ENCODE peak calls at places on chromosomes 11 and 22, in ten cellular contexts. Q, M, Y, T, A, U, K, P, B and O are unnamed samples.

GRCh38 chr11:122207921-122208764 is 92.1 kb upstream of the BLID start:
- DNase-seq in Q (no peak), M (no peak), Y (no peak), T (peak), A (peak), U (no peak), K (no peak), P (no peak), B (no peak), O (no peak)

GRCh38 chr11:88508808-88509581 is 171.5 kb upstream of the CTSC start:
- DNase-seq in Q (no peak), M (no peak), Y (no peak), T (no peak), A (peak), U (peak), K (peak), P (peak), B (peak), O (no peak)

GRCh38 chr11:14374922-14375630 is 16.1 kb upstream of the RRAS2 start:
- DNase-seq in Q (no peak), M (no peak), Y (no peak), T (no peak), A (no peak), U (no peak), K (no peak), P (no peak), B (no peak), O (no peak)

GRCh38 chr11:118051611-118052461 is 25.0 kb upstream of the TMPRSS4 start:
- DNase-seq in Q (no peak), M (no peak), Y (no peak), T (no peak), A (no peak), U (no peak), K (no peak), P (no peak), B (no peak), O (no peak)

GRCh38 chr11:10396771-10397170 is 58.3 kb upstream of the AMPD3 start:
- DNase-seq in Q (no peak), M (peak), Y (no peak), T (no peak), A (no peak), U (no peak), K (no peak), P (no peak), B (no peak), O (no peak)

GRCh38 chr11:83566948-83567347 is 280.8 kb upstream of the CCDC90B start:
- DNase-seq in Q (peak), M (no peak), Y (no peak), T (peak), A (peak), U (no peak), K (no peak), P (no peak), B (no peak), O (no peak)

GRCh38 chr11:67389477-67389876 is 2.3 kb upstream of the RAD9A start:
- DNase-seq in Q (no peak), M (no peak), Y (no peak), T (no peak), A (no peak), U (peak), K (no peak), P (no peak), B (no peak), O (no peak)

GRCh38 chr22:23220485-23221350 is 40.4 kb downstream of the BCR start:
- DNase-seq in Q (no peak), M (no peak), Y (no peak), T (no peak), A (peak), U (peak), K (peak), P (peak), B (peak), O (no peak)

GRCh38 chr11:19628018-19628417 is 84.6 kb upstream of the NAV2 start:
- DNase-seq in Q (no peak), M (peak), Y (no peak), T (peak), A (peak), U (no peak), K (no peak), P (peak), B (peak), O (no peak)

GRCh38 chr22:48096846-48097665 is 1334.6 kb downstream of the TBC1D22A start:
- DNase-seq in Q (no peak), M (no peak), Y (no peak), T (no peak), A (no peak), U (no peak), K (no peak), P (no peak), B (no peak), O (no peak)

GRCh38 chr22:47307812-47308211 is 545.4 kb downstream of the TBC1D22A start:
- DNase-seq in Q (no peak), M (no peak), Y (no peak), T (no peak), A (no peak), U (no peak), K (no peak), P (no peak), B (no peak), O (no peak)

GRCh38 chr11:85076535-85077330 is 550.4 kb downstream of the DLG2 start:
- DNase-seq in Q (no peak), M (no peak), Y (no peak), T (peak), A (peak), U (no peak), K (no peak), P (no peak), B (no peak), O (peak)

GRCh38 chr11:20125927-20126326 is 34.3 kb downstream of the DBX1 start:
- DNase-seq in Q (peak), M (no peak), Y (no peak), T (peak), A (peak), U (no peak), K (no peak), P (no peak), B (no peak), O (no peak)

GRCh38 chr22:32079110-32080089 is 36.3 kb downstream of the SLC5A1 start:
- DNase-seq in Q (peak), M (no peak), Y (peak), T (peak), A (peak), U (no peak), K (no peak), P (peak), B (no peak), O (peak)

GRCh38 chr11:82750643-82751139 is 17.0 kb upstream of the FAM181B start:
- DNase-seq in Q (peak), M (no peak), Y (no peak), T (no peak), A (no peak), U (no peak), K (no peak), P (no peak), B (no peak), O (no peak)

GRCh38 chr11:16772141-16772512 is 33.7 kb downstream of the C11orf58 start:
- DNase-seq in Q (no peak), M (no peak), Y (no peak), T (no peak), A (no peak), U (no peak), K (no peak), P (no peak), B (no peak), O (no peak)

GRCh38 chr11:63666874-63667273 is 4.3 kb downstream of the ATL3 start:
- DNase-seq in Q (no peak), M (no peak), Y (no peak), T (peak), A (peak), U (no peak), K (no peak), P (no peak), B (no peak), O (no peak)

GRCh38 chr11:73154178-73154577 is 12.1 kb upstream of the FCHSD2 start:
- DNase-seq in Q (no peak), M (no peak), Y (no peak), T (no peak), A (no peak), U (no peak), K (no peak), P (no peak), B (no peak), O (no peak)

GRCh38 chr11:102293873-102294601 is 23.2 kb upstream of the BIRC3 start:
- DNase-seq in Q (no peak), M (no peak), Y (no peak), T (peak), A (peak), U (no peak), K (no peak), P (no peak), B (no peak), O (no peak)

GRCh38 chr11:1073261-1073724 is 1.4 kb upstream of the MUC2 start:
- DNase-seq in Q (no peak), M (no peak), Y (no peak), T (peak), A (peak), U (peak), K (peak), P (peak), B (peak), O (no peak)

GRCh38 chr22:49532831-49533802 is 294.6 kb downstream of the BRD1 start:
- DNase-seq in Q (no peak), M (no peak), Y (no peak), T (no peak), A (no peak), U (no peak), K (peak), P (no peak), B (peak), O (no peak)

GRCh38 chr11:116515666-116516184 is 257.1 kb downstream of the BUD13 start:
- DNase-seq in Q (no peak), M (no peak), Y (no peak), T (no peak), A (no peak), U (peak), K (no peak), P (no peak), B (no peak), O (no peak)

GRCh38 chr11:12789054-12789453 is 114.8 kb downstream of the TEAD1 start:
- DNase-seq in Q (no peak), M (no peak), Y (no peak), T (no peak), A (no peak), U (no peak), K (no peak), P (no peak), B (no peak), O (no peak)

GRCh38 chr22:41780714-41781507 is 19.6 kb upstream of the CCDC134 start:
- DNase-seq in Q (no peak), M (peak), Y (no peak), T (peak), A (peak), U (peak), K (no peak), P (peak), B (peak), O (no peak)

GRCh38 chr11:115518983-115519382 is 14.8 kb upstream of the CADM1 start:
- DNase-seq in Q (no peak), M (no peak), Y (no peak), T (no peak), A (no peak), U (no peak), K (no peak), P (no peak), B (no peak), O (no peak)

GRCh38 chr11:79437274-79437980 is 3.4 kb downstream of the TENM4 start:
- DNase-seq in Q (no peak), M (no peak), Y (peak), T (no peak), A (peak), U (peak), K (peak), P (peak), B (peak), O (no peak)

GRCh38 chr11:123487157-123487744 is 57.2 kb downstream of the GRAMD1B start:
- DNase-seq in Q (no peak), M (no peak), Y (no peak), T (no peak), A (no peak), U (no peak), K (no peak), P (no peak), B (no peak), O (no peak)

GRCh38 chr22:32951081-32951806 is 106.9 kb downstream of the SYN3 start:
- DNase-seq in Q (no peak), M (no peak), Y (peak), T (no peak), A (no peak), U (no peak), K (no peak), P (peak), B (no peak), O (no peak)

DNA sequence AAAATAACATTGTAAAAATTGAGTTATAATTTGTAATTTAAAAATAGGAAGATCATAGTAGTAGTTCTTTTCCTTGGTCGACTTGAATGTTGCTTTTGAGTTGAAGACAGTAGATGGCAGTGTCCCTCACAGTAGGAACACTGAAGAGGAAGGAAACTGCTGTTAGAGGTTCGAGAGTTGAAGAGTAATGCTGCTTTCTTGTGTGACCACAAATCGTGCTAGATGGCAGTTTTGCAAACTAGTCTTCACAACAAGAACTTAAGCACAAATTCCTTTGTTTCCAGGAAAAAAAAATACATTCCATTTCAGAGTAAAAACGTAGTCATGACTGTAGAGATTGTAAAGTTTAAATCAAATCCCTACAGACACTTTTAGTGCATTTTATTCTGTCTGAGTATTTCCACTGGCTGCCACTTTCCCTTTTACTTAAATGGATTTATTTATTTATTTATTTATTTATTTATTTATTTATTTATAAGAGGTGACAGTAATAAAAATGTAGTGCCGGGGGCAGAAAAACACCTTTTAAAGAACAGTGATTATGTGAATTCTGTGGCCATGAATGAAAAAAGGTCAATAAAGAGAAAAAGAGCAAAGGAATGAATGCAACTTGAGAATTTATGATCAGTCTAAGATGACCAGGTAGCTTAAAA is 54.6 kb downstream of the SPECC1L start:
- DNase-seq in Q (peak), M (no peak), Y (peak), T (peak), A (peak), U (peak), K (no peak), P (no peak), B (no peak), O (peak)
- TF ChIP-seq CTCF in Q (peak), M (peak), Y (peak), T (peak), A (peak), U (peak), K (peak), P (peak), B (peak), O (peak)

DNA sequence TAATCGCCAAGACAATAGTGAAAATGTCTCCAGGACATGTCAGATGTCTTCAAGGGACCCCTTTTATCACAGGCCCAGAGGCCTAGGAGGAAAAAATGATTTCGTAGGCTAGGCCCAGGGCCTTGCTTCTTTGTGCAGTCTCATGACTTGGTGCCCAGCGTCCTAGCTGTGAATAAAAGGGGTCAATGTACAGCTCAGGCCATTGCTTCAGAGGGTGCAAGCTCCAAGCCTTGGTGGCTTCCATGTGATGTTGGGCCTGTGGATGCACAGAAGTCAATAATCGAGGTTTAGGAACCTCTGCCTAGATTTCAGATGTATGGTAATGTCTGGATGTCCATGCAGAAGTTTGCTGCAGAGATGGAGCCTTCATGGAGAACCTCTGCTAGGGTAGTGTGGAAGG is 20.7 kb upstream of the MTMR2 start:
- DNase-seq in Q (no peak), M (no peak), Y (no peak), T (no peak), A (no peak), U (no peak), K (no peak), P (no peak), B (no peak), O (no peak)
- H3K4me3 ChIP-seq in Q (no peak), M (no peak), Y (no peak), T (no peak), A (no peak), U (no peak), K (no peak), P (no peak), B (no peak), O (no peak)

GRCh38 chr11:57698843-57699365 is 13.1 kb downstream of the MED19 start:
- DNase-seq in Q (no peak), M (no peak), Y (no peak), T (no peak), A (no peak), U (no peak), K (peak), P (no peak), B (no peak), O (no peak)

GRCh38 chr11:57704932-57705331 is 7.1 kb downstream of the MED19 start:
- DNase-seq in Q (no peak), M (no peak), Y (no peak), T (no peak), A (no peak), U (no peak), K (no peak), P (no peak), B (no peak), O (no peak)

GRCh38 chr11:57699813-57700212 is 12.2 kb downstream of the MED19 start:
- DNase-seq in Q (no peak), M (no peak), Y (no peak), T (no peak), A (no peak), U (no peak), K (no peak), P (no peak), B (no peak), O (no peak)

GRCh38 chr11:57703341-57703740 is 8.7 kb downstream of the MED19 start:
- DNase-seq in Q (no peak), M (no peak), Y (no peak), T (no peak), A (peak), U (no peak), K (no peak), P (no peak), B (no peak), O (no peak)

GRCh38 chr11:57700425-57700824 is 11.6 kb downstream of the MED19 start:
- DNase-seq in Q (no peak), M (no peak), Y (no peak), T (no peak), A (no peak), U (no peak), K (no peak), P (no peak), B (no peak), O (no peak)
- TF ChIP-seq CTCF in Q (no peak), M (no peak), Y (no peak), T (peak), A (no peak), U (no peak), K (no peak), P (no peak), B (no peak), O (no peak)

GRCh38 chr11:21411597-21411996 is 742.2 kb downstream of the NELL1 start:
- DNase-seq in Q (no peak), M (no peak), Y (no peak), T (no peak), A (no peak), U (no peak), K (no peak), P (no peak), B (no peak), O (no peak)

GRCh38 chr11:21411114-21411513 is 741.7 kb downstream of the NELL1 start:
- DNase-seq in Q (no peak), M (no peak), Y (no peak), T (no peak), A (no peak), U (no peak), K (no peak), P (no peak), B (no peak), O (peak)

GRCh38 chr11:21410513-21410912 is 741.1 kb downstream of the NELL1 start:
- DNase-seq in Q (no peak), M (no peak), Y (no peak), T (no peak), A (no peak), U (no peak), K (no peak), P (no peak), B (no peak), O (no peak)

GRCh38 chr11:21414928-21415327 is 745.5 kb downstream of the NELL1 start:
- DNase-seq in Q (no peak), M (no peak), Y (no peak), T (no peak), A (no peak), U (no peak), K (no peak), P (no peak), B (no peak), O (no peak)

DNA sequence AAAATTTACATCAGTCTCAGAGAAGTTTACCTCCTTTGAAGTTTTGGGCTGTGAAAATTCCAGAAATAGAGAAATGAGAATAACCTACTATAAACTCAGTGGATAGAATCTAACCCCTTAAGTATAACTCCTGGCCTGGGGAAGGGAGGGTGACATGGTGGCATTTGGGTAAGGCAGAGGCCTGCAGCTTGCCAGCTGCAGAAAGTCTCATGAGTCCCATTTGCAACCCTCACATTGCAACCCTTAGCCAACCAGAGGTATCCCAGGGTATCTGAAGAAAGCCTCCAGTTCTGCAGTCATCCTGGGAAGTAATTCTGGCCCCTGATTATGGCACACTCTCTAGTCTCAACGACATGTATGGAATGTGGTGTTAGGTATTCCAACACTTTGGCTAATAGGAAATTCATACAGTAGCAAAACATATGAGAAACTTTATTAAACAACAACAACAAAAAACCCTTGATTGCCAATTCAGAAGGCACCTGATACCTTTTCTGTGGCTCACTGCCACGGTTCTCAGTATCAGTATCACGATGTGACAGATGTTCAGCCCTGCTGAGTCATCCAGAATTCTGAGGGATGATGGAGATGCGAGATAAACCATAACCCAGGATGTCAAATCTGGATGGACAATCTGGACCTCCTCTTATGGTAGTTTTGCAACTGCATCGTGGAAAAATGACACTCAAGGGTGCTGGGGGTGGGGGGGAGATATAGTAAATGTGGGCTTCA is 743.4 kb downstream of the NELL1 start:
- DNase-seq in Q (no peak), M (no peak), Y (no peak), T (no peak), A (no peak), U (no peak), K (no peak), P (no peak), B (no peak), O (no peak)
- H3K4me3 ChIP-seq in Q (no peak), M (no peak), Y (no peak), T (no peak), A (no peak), U (no peak), K (no peak), P (no peak), B (no peak), O (no peak)

DNA sequence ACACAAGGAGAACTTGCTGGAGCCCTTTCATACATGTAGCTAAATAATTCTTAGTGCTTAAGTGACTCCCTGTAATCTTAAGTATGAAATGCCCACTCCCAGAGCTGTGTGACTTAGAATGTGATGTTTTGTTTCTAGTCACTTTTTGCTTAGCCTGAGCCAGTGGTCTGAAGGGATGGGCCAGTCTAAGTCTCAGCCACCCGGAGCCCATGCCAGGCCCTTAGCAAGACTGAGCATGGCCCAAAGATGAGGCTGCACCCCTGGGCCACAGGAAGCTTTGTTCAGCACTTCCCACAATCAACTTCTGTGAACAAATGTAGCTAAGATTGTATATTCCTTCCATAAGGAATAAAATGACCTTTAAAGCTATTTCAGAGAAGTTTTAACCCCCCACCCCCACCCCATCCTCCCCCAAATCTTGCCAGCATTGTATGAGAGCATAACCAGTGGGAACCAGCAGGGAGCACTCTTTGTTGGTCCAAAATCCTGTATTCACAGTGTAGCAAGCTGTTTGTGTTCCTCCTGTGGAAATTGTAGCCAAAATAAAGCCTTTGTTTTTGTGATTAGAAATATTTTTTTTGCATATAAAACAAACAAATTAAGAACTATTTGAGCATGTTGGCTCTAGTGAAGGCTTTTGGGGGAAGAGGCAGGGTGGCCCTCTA is 73.8 kb upstream of the GAL start:
- DNase-seq in Q (no peak), M (no peak), Y (no peak), T (no peak), A (peak), U (no peak), K (no peak), P (no peak), B (no peak), O (no peak)
- TF ChIP-seq CTCF in Q (peak), M (peak), Y (peak), T (peak), A (peak), U (no peak), K (no peak), P (no peak), B (peak), O (peak)